ENCODE peak calls at places on chromosomes 13 and 19, in four cellular contexts. One of them, this sample, is unnamed.

GRCh38 chr19:12720851-12721655 is 2.7 kb downstream of the TNPO2 start:
- DNase-seq in SK-N-SH: peak
- DNase-seq in HepG2: no peak
- DNase-seq in K562: peak
- DNase-seq in this sample: no peak

GRCh38 chr19:5308471-5309437 is 31.9 kb downstream of the PTPRS start:
- DNase-seq in K562: peak
- DNase-seq in SK-N-SH: peak
- DNase-seq in HepG2: no peak
- DNase-seq in this sample: peak

GRCh38 chr13:80454245-80454644 is 113.3 kb upstream of the SPRY2 start:
- DNase-seq in HepG2: no peak
- DNase-seq in K562: no peak
- DNase-seq in SK-N-SH: no peak
- DNase-seq in this sample: no peak

GRCh38 chr13:37617162-37617561 is 18.6 kb upstream of the POSTN start:
- DNase-seq in K562: no peak
- DNase-seq in SK-N-SH: no peak
- DNase-seq in HepG2: no peak
- DNase-seq in this sample: no peak

GRCh38 chr19:48780684-48781391 is 25.5 kb downstream of the FGF21 start:
- DNase-seq in SK-N-SH: no peak
- DNase-seq in K562: peak
- DNase-seq in HepG2: peak
- DNase-seq in this sample: no peak

GRCh38 chr13:25752957-25753540 is 298.8 kb downstream of the SHISA2 start:
- DNase-seq in HepG2: no peak
- DNase-seq in K562: no peak
- DNase-seq in SK-N-SH: no peak
- DNase-seq in this sample: no peak

GRCh38 chr13:112658807-112659206 is 31.0 kb upstream of the ATP11A start:
- DNase-seq in SK-N-SH: no peak
- DNase-seq in HepG2: no peak
- DNase-seq in K562: no peak
- DNase-seq in this sample: no peak

GRCh38 chr13:91112191-91112579 is 235.3 kb upstream of the MIR17HG start:
- DNase-seq in K562: no peak
- DNase-seq in HepG2: no peak
- DNase-seq in SK-N-SH: no peak
- DNase-seq in this sample: no peak

GRCh38 chr13:56700324-56700723 is 440.4 kb upstream of the PRR20A start:
- DNase-seq in HepG2: no peak
- DNase-seq in SK-N-SH: no peak
- DNase-seq in K562: no peak
- DNase-seq in this sample: no peak

GRCh38 chr13:28576037-28576436 is 81.1 kb upstream of the FLT1 start:
- DNase-seq in K562: no peak
- DNase-seq in SK-N-SH: no peak
- DNase-seq in HepG2: no peak
- DNase-seq in this sample: no peak

GRCh38 chr13:98103942-98104880 is 38.7 kb upstream of the FARP1 start:
- DNase-seq in HepG2: peak
- DNase-seq in K562: peak
- DNase-seq in SK-N-SH: peak
- DNase-seq in this sample: no peak

GRCh38 chr13:93227906-93228801 is 1.5 kb downstream of the GPC6 start:
- DNase-seq in K562: peak
- DNase-seq in SK-N-SH: peak
- DNase-seq in HepG2: peak
- DNase-seq in this sample: no peak
- TF ChIP-seq ELF1 in K562: no peak
- TF ChIP-seq ELF1 in SK-N-SH: no peak
- TF ChIP-seq ELF1 in HepG2: no peak
- TF ChIP-seq ELF1 in this sample: no peak

GRCh38 chr19:17255150-17255621 is 9.4 kb downstream of the USHBP1 start:
- DNase-seq in K562: no peak
- DNase-seq in SK-N-SH: no peak
- DNase-seq in HepG2: peak
- DNase-seq in this sample: no peak
- TF ChIP-seq ELF1 in K562: no peak
- TF ChIP-seq ELF1 in SK-N-SH: no peak
- TF ChIP-seq ELF1 in HepG2: peak
- TF ChIP-seq ELF1 in this sample: no peak

DNA sequence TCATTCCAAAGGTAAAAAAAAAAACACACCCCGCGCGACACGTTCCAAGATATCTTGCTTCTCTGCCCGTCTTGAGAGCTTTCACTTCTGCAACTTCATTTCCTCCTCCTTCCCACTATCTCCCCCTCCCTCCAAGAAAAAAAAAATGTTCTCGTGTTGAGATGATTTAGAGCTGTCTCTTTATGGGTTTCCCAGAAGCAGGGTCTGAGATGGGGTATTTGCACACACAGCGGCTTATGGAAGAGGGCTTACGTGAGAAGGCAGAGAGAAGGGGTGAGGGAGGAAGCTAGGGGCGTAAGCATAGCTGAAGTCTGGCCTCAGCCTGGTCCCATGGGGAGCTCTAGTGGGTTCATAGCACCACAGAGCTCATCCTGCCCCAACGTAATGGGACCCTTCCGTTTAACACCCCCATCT is 31.3 kb upstream of the USE1 start:
- DNase-seq in HepG2: no peak
- DNase-seq in K562: no peak
- DNase-seq in SK-N-SH: no peak
- DNase-seq in this sample: no peak
- TF ChIP-seq ELF1 in HepG2: no peak
- TF ChIP-seq ELF1 in K562: no peak
- TF ChIP-seq ELF1 in SK-N-SH: no peak
- TF ChIP-seq ELF1 in this sample: no peak

DNA sequence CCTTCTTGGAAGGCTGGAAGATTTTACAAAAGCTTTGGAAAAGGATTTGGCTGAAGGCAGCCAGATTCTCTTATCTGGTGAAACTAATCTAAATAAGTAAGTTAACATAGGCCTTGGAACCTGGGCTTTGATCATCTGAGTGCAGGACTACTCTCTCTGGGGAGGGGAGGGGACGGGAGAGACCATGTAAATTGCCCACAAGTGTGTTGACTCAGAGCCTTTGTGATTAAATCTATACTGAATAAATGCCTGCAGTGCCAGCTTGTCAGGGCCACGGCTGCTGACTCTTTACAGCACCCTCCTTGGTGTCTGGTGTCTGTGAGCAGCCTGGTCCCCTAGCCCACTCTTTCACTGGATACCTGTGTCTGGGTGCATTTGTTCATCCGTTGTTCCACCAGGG is 251.4 kb downstream of the ITGBL1 start:
- DNase-seq in SK-N-SH: no peak
- DNase-seq in HepG2: no peak
- DNase-seq in K562: no peak
- DNase-seq in this sample: no peak
- TF ChIP-seq ELF1 in SK-N-SH: no peak
- TF ChIP-seq ELF1 in HepG2: no peak
- TF ChIP-seq ELF1 in K562: no peak
- TF ChIP-seq ELF1 in this sample: no peak

DNA sequence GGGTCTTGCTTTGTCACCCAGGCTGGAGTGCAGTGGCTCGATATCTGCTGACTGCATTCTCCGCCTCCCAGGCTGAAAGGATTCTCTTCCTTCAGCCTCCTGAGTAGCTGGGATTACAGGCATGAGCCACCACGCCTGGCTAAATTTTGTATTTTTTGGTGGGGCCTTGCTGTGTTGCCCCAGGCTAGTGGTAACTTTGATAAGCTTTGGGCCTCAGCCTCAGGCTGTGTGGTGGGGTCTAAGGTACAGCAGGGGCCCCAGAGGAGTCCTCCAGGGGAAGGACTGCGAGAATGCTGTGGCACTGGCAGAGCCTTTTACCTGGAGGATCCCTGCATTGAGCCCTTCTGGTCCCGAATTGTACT is 7.2 kb downstream of the DOT1L start:
- DNase-seq in K562: no peak
- DNase-seq in SK-N-SH: no peak
- DNase-seq in HepG2: no peak
- DNase-seq in this sample: no peak
- TF ChIP-seq ELF1 in K562: no peak
- TF ChIP-seq ELF1 in SK-N-SH: no peak
- TF ChIP-seq ELF1 in HepG2: no peak
- TF ChIP-seq ELF1 in this sample: no peak

DNA sequence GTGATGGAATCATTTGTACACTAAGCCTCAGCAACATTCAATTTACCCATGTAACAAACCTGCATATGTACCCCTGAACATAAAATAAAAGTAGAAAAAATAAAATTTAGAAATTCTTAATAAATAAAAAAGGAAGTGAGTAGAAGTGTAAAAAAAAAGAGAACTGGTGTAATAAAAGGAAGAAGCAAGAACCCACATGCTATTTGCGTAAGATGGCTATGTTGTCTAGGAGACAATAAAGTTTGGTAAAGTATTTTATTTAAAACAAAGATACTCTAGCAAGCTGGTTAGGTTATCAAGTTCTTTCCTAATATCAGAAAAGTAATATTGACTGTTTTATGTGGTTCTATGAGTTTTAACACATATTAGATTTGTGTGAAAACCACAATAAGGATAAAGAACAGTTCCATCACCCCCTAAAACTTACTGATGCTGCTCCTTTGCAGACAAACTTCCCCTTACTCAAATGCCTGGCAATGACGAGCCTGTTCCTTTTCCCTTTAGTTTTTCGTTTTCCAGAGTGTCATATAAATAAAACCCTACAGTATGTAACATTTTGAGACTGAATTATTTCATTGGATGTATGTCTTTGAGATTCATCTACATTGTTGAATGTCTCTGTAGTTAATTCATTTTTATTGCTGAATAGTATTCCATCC is 98.9 kb downstream of the TNFSF13B start:
- DNase-seq in HepG2: no peak
- DNase-seq in SK-N-SH: no peak
- DNase-seq in K562: no peak
- DNase-seq in this sample: no peak
- TF ChIP-seq ELF1 in HepG2: no peak
- TF ChIP-seq ELF1 in SK-N-SH: no peak
- TF ChIP-seq ELF1 in K562: no peak
- TF ChIP-seq ELF1 in this sample: no peak

GRCh38 chr13:45340422-45341033 is 455 bp downstream of the TPT1 start:
- DNase-seq in K562: peak
- DNase-seq in HepG2: peak
- DNase-seq in SK-N-SH: peak
- DNase-seq in this sample: peak
- TF ChIP-seq ELF1 in K562: no peak
- TF ChIP-seq ELF1 in HepG2: peak
- TF ChIP-seq ELF1 in SK-N-SH: peak
- TF ChIP-seq ELF1 in this sample: no peak

This sample was measured in HCT116.